ENCODE peak calls at places on chromosomes 6 and 20, in eight cellular contexts. M is spleen, S is K562, X is stomach, V is upper lobe of left lung, P is Panc1, Q is H1, A is breast epithelium. N is an unnamed sample.

GRCh38 chr6:103516336-103516735 is 1343.4 kb downstream of the HACE1 start:
- DNase-seq in M (no peak), S (no peak), X (no peak), V (no peak), P (no peak), Q (no peak), A (no peak), N (no peak)

GRCh38 chr6:117547688-117548621 is 54.4 kb downstream of the GOPC start:
- DNase-seq in M (peak), S (no peak), X (peak), V (peak), P (no peak), Q (no peak), A (peak), N (no peak)

GRCh38 chr20:48706710-48707339 is 121.0 kb downstream of the PREX1 start:
- DNase-seq in M (peak), S (no peak), X (no peak), V (no peak), P (no peak), Q (no peak), A (no peak), N (no peak)

GRCh38 chr6:157779705-157780604 is 43.1 kb upstream of the SNX9 start:
- DNase-seq in M (no peak), S (no peak), X (no peak), V (no peak), P (no peak), Q (no peak), A (no peak), N (no peak)

GRCh38 chr6:53107091-53107490 is 41.5 kb downstream of the GCM1 start:
- DNase-seq in M (no peak), S (no peak), X (no peak), V (no peak), P (no peak), Q (no peak), A (no peak), N (no peak)

GRCh38 chr20:16222859-16223411 is 350.3 kb downstream of the KIF16B start:
- DNase-seq in M (no peak), S (no peak), X (no peak), V (no peak), P (no peak), Q (no peak), A (no peak), N (no peak)

GRCh38 chr20:46129955-46130481 is 11.9 kb downstream of the CD40 start:
- DNase-seq in M (peak), S (no peak), X (no peak), V (no peak), P (no peak), Q (no peak), A (no peak), N (no peak)

GRCh38 chr6:22664968-22665367 is 95.6 kb downstream of the HDGFL1 start:
- DNase-seq in M (no peak), S (no peak), X (no peak), V (no peak), P (no peak), Q (no peak), A (no peak), N (no peak)

GRCh38 chr20:16771204-16771603 is 23.0 kb downstream of the OTOR start:
- DNase-seq in M (no peak), S (no peak), X (no peak), V (no peak), P (no peak), Q (no peak), A (no peak), N (no peak)

GRCh38 chr6:9409126-9409525 is 973.8 kb upstream of the SLC35B3 start:
- DNase-seq in M (no peak), S (no peak), X (no peak), V (no peak), P (no peak), Q (no peak), A (no peak), N (no peak)

GRCh38 chr6:169724554-169725269 is 412 bp upstream of the PHF10 start:
- DNase-seq in M (peak), S (peak), X (peak), V (peak), P (no peak), Q (peak), A (peak), N (no peak)

GRCh38 chr6:22647671-22648070 is 78.3 kb downstream of the HDGFL1 start:
- DNase-seq in M (no peak), S (no peak), X (no peak), V (no peak), P (no peak), Q (no peak), A (no peak), N (no peak)

GRCh38 chr20:45138451-45139300 is 14.4 kb upstream of the WFDC12 start:
- DNase-seq in M (peak), S (peak), X (peak), V (peak), P (no peak), Q (peak), A (no peak), N (no peak)

GRCh38 chr6:24613361-24614047 is 32.5 kb downstream of the KIAA0319 start:
- DNase-seq in M (no peak), S (no peak), X (no peak), V (no peak), P (no peak), Q (no peak), A (no peak), N (no peak)

GRCh38 chr20:5272268-5272667 is 44.5 kb downstream of the PROKR2 start:
- DNase-seq in M (no peak), S (no peak), X (no peak), V (no peak), P (no peak), Q (no peak), A (no peak), N (no peak)

DNA sequence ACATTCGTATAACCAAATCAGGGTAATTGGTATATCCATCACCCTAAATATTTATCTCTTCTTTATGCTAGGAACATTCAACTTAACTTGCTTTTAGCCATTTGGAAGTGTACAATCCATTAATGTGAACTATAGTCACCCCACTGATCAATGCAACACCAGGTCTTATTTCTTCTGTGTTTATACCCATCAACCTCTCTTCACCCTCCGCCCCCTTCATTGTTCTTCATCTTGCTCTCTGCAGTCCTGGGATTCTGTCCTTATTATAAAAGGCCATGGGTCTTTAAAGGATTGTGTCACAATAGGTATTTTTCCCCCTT is 1.6 kb downstream of the ABRACL start:
- DNase-seq in M (no peak), S (no peak), X (no peak), V (no peak), P (no peak), Q (no peak), A (no peak), N (no peak)
- H3K4me3 ChIP-seq in M (peak), S (no peak), X (peak), V (no peak), P (no peak), Q (peak), A (peak), N (peak)

DNA sequence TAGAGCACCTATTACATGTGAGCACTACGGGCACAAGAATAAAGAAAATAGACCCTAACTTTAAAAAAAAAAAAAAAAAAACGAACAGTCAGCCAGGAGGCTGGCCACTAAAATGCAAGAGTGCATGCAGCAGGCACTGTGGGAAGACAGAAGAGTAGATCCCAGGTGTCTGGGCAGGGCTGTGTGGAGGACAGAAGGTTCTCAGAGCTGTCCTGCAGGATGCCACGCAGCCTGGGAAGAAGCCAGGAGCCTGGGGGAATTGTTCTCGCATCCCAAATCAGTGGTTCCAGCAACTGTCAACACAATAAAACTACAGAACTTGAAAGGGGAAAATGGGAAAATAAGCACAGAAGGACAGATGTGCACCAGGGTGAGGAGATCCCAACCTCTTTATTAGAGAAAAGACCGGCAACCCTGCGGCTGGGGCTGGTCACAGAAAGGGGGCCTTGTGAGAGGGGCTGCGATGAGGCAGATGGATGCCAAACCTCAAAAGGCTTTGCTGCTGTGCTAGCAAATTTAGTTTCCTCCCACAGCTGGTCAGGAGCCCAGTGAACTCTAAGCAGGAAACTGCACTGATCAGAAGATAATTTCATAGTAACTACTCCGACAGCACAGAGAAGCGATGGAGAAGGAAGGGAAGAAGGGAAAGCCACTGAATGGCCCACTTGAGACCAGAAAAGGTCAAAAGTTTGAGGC is 30.9 kb downstream of the MAP3K5 start:
- DNase-seq in M (peak), S (no peak), X (no peak), V (no peak), P (no peak), Q (no peak), A (peak), N (no peak)
- TF ChIP-seq POLR2AphosphoS5 in M (no peak), S (no peak), X (peak), V (no peak), P (no peak), Q (no peak), A (no peak), N (peak)

DNA sequence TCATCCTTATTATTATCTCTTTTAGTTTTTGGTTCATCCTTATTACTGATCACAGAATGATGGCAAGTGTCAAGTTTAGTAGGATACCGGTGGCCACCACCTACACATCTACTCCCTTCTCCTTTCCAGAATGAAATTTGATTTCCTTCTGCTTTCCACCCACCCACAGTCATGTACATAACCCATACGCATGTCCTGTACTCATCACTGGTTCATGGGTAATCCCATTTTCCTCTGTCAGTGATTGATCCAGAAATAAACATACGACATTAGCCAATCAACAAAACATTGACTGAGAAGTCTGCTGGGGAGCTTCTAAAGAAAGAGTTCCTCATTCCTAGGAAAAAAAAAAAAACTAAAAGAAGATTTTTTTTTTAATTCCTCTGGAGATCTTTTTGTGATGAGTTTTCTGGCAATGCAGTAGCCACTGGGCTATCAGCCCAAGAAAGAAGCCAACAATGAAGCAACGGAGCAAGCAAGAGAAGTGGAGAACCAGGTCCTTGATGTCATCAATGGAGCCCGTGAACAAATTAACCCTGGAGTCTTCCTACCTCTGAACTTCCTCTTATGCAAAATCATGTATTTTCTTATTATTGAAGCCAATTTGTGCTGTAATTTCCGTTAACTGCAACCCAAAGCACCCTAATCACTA is 127.8 kb downstream of the TASP1 start:
- DNase-seq in M (no peak), S (no peak), X (no peak), V (no peak), P (no peak), Q (no peak), A (peak), N (no peak)
- H3K4me3 ChIP-seq in M (no peak), S (no peak), X (no peak), V (no peak), P (no peak), Q (no peak), A (no peak), N (no peak)

DNA sequence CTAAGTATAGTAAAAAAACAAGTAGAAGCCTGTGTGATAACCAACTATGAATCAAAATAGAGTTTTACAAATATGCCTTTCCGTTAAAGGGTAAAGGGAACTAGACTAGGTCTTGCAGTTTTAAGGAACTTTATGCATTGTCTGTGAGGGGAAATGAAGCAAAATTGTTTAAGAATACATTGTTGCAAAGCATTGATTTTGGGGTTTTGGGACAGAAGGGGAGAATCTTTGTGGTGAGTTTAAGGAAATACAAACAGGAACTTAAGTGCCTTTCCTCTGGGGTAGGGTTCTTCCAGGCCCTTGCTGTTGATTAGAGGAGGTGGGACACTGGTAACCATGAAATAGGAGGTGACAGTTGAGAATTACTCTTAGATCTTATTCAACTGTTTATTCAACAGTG is 4.6 kb downstream of the MAPK14 start:
- DNase-seq in M (no peak), S (no peak), X (no peak), V (no peak), P (no peak), Q (no peak), A (no peak), N (no peak)
- TF ChIP-seq POLR2AphosphoS5 in M (no peak), S (no peak), X (no peak), V (no peak), P (no peak), Q (no peak), A (no peak), N (no peak)

DNA sequence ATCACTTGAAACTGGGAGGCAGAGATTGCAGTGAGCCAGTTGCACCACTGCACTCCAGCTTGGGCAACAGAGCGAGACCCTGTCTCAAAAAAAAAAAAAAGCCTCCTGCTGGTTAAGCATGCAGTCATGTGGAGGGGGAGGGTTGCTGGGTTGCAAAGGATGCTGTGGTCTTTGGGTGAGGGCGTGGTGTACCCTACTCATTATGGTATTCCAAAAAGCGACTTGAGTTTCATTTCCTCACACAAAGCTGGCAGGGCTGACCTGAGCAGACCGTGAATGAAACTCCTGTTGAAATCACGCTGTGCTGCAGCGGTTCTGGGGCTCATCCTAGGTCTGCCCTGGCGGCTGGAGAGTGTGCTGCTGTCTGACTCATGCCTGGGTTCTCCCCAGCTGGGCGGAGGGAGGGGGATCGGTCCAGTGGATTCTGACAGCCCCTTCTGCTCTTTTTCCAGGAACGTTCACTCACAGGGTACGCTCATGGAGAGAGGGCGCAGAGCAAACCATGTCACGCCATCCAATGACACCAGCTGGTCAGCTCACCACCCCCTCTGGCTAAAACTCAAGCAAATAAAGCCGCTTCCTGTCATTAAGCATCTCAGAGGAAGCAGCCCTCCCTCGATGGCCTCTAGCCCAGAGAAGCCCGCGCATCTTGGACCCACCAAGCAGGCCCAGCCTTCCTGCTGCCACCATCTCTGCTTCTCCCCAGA is 166.2 kb downstream of the SCML4 start:
- DNase-seq in M (peak), S (no peak), X (peak), V (peak), P (peak), Q (no peak), A (no peak), N (no peak)
- H3K4me3 ChIP-seq in M (peak), S (no peak), X (no peak), V (no peak), P (peak), Q (no peak), A (no peak), N (no peak)